ENCODE peak calls at places on chromosomes 5 and 9, in five cellular contexts. One of them, this sample, is unnamed. For H3K4me1, the result is how much of the 10 kb centered on the place peaks cover.

GRCh38 chr5:173639-174600 is 17.4 kb upstream of the LRRC14B start:
- DNase-seq in tibial nerve: no peak
- DNase-seq in transverse colon: no peak
- DNase-seq in right lobe of liver: peak
- DNase-seq in heart left ventricle: no peak
- DNase-seq in this sample: no peak

GRCh38 chr5:134444941-134445471 is 33.3 kb upstream of the CDKN2AIPNL start:
- DNase-seq in heart left ventricle: no peak
- DNase-seq in transverse colon: no peak
- DNase-seq in right lobe of liver: no peak
- DNase-seq in tibial nerve: no peak
- DNase-seq in this sample: no peak

GRCh38 chr9:133370680-133371079 is 5.2 kb downstream of the SURF4 start:
- DNase-seq in tibial nerve: no peak
- DNase-seq in right lobe of liver: peak
- DNase-seq in heart left ventricle: no peak
- DNase-seq in transverse colon: no peak
- DNase-seq in this sample: no peak

GRCh38 chr5:141654298-141654697 is 3.1 kb upstream of the FCHSD1 start:
- DNase-seq in right lobe of liver: no peak
- DNase-seq in transverse colon: no peak
- DNase-seq in heart left ventricle: no peak
- DNase-seq in tibial nerve: no peak
- DNase-seq in this sample: no peak

GRCh38 chr9:123402981-123403509 is 47.0 kb downstream of the CRB2 start:
- DNase-seq in transverse colon: no peak
- DNase-seq in heart left ventricle: no peak
- DNase-seq in right lobe of liver: no peak
- DNase-seq in tibial nerve: no peak
- DNase-seq in this sample: no peak

GRCh38 chr5:148976569-148977321 is 86.1 kb downstream of the SH3TC2 start:
- DNase-seq in heart left ventricle: no peak
- DNase-seq in right lobe of liver: no peak
- DNase-seq in tibial nerve: no peak
- DNase-seq in transverse colon: no peak
- DNase-seq in this sample: no peak

GRCh38 chr5:162752612-162753011 is 684.8 kb upstream of the CCNG1 start:
- DNase-seq in tibial nerve: no peak
- DNase-seq in transverse colon: no peak
- DNase-seq in right lobe of liver: no peak
- DNase-seq in heart left ventricle: no peak
- DNase-seq in this sample: no peak

GRCh38 chr5:44943637-44944036 is 134.9 kb downstream of the MRPS30 start:
- DNase-seq in transverse colon: no peak
- DNase-seq in tibial nerve: no peak
- DNase-seq in right lobe of liver: no peak
- DNase-seq in heart left ventricle: no peak
- DNase-seq in this sample: no peak

GRCh38 chr9:109320734-109321448 is at the start of gene EPB41L4B:
- DNase-seq in right lobe of liver: peak
- DNase-seq in heart left ventricle: peak
- DNase-seq in tibial nerve: peak
- DNase-seq in transverse colon: peak
- DNase-seq in this sample: peak

GRCh38 chr9:35102769-35103659 is at the start of gene STOML2:
- DNase-seq in tibial nerve: peak
- DNase-seq in right lobe of liver: peak
- DNase-seq in heart left ventricle: peak
- DNase-seq in transverse colon: peak
- DNase-seq in this sample: peak

GRCh38 chr5:143314664-143315063 is 88.8 kb downstream of the NR3C1 start:
- DNase-seq in transverse colon: no peak
- DNase-seq in heart left ventricle: no peak
- DNase-seq in tibial nerve: no peak
- DNase-seq in right lobe of liver: no peak
- DNase-seq in this sample: no peak

GRCh38 chr9:20624201-20625002 is 2.1 kb upstream of the MLLT3 start:
- DNase-seq in right lobe of liver: peak
- DNase-seq in heart left ventricle: peak
- DNase-seq in tibial nerve: no peak
- DNase-seq in transverse colon: peak
- DNase-seq in this sample: peak

GRCh38 chr5:56608216-56608925 is 207.0 kb upstream of the MAP3K1 start:
- DNase-seq in tibial nerve: no peak
- DNase-seq in transverse colon: peak
- DNase-seq in right lobe of liver: no peak
- DNase-seq in heart left ventricle: no peak
- DNase-seq in this sample: no peak

GRCh38 chr5:141001854-141002666 is 35.8 kb downstream of the PCDHAC2 start:
- DNase-seq in heart left ventricle: peak
- DNase-seq in right lobe of liver: no peak
- DNase-seq in tibial nerve: no peak
- DNase-seq in transverse colon: peak
- DNase-seq in this sample: peak

GRCh38 chr9:127356906-127357305 is 40.1 kb upstream of the SLC2A8 start:
- DNase-seq in tibial nerve: no peak
- DNase-seq in transverse colon: no peak
- DNase-seq in heart left ventricle: no peak
- DNase-seq in right lobe of liver: no peak
- DNase-seq in this sample: no peak

GRCh38 chr9:133224762-133225161 is 15.7 kb upstream of the OBP2B start:
- DNase-seq in right lobe of liver: peak
- DNase-seq in transverse colon: no peak
- DNase-seq in tibial nerve: no peak
- DNase-seq in heart left ventricle: no peak
- DNase-seq in this sample: no peak

GRCh38 chr9:38662763-38663593 is 42.6 kb upstream of the ANKRD18A start:
- DNase-seq in tibial nerve: no peak
- DNase-seq in heart left ventricle: no peak
- DNase-seq in right lobe of liver: no peak
- DNase-seq in transverse colon: no peak
- DNase-seq in this sample: no peak

GRCh38 chr5:81397169-81397568 is 3.2 kb upstream of the ACOT12 start:
- DNase-seq in transverse colon: no peak
- DNase-seq in heart left ventricle: peak
- DNase-seq in tibial nerve: no peak
- DNase-seq in right lobe of liver: peak
- DNase-seq in this sample: no peak

GRCh38 chr5:166102947-166103346 is 2188.5 kb upstream of the WWC1 start:
- DNase-seq in transverse colon: no peak
- DNase-seq in heart left ventricle: no peak
- DNase-seq in right lobe of liver: no peak
- DNase-seq in tibial nerve: no peak
- DNase-seq in this sample: no peak

GRCh38 chr9:21902112-21902511 is 92.1 kb downstream of the CDKN2A start:
- DNase-seq in tibial nerve: no peak
- DNase-seq in transverse colon: no peak
- DNase-seq in right lobe of liver: no peak
- DNase-seq in heart left ventricle: no peak
- DNase-seq in this sample: no peak

GRCh38 chr9:87267701-87268100 is 230.0 kb upstream of the DAPK1 start:
- DNase-seq in right lobe of liver: no peak
- DNase-seq in tibial nerve: no peak
- DNase-seq in heart left ventricle: peak
- DNase-seq in transverse colon: no peak
- DNase-seq in this sample: no peak

GRCh38 chr9:107215381-107215780 is 67.7 kb upstream of the RAD23B start:
- DNase-seq in right lobe of liver: no peak
- DNase-seq in heart left ventricle: no peak
- DNase-seq in transverse colon: no peak
- DNase-seq in tibial nerve: no peak
- DNase-seq in this sample: no peak

GRCh38 chr9:99158629-99159028 is 53.7 kb downstream of the TGFBR1 start:
- DNase-seq in right lobe of liver: no peak
- DNase-seq in tibial nerve: no peak
- DNase-seq in transverse colon: no peak
- DNase-seq in heart left ventricle: no peak
- DNase-seq in this sample: no peak

GRCh38 chr5:16245956-16246355 is 66.4 kb upstream of the MARCHF11 start:
- DNase-seq in right lobe of liver: no peak
- DNase-seq in tibial nerve: no peak
- DNase-seq in transverse colon: no peak
- DNase-seq in heart left ventricle: no peak
- DNase-seq in this sample: no peak

GRCh38 chr5:158565017-158565789 is 534.5 kb downstream of the EBF1 start:
- DNase-seq in tibial nerve: no peak
- DNase-seq in transverse colon: no peak
- DNase-seq in right lobe of liver: no peak
- DNase-seq in heart left ventricle: no peak
- DNase-seq in this sample: no peak

GRCh38 chr9:95876595-95876994 is 1.1 kb downstream of the ERCC6L2 start:
- DNase-seq in heart left ventricle: no peak
- DNase-seq in transverse colon: no peak
- DNase-seq in tibial nerve: no peak
- DNase-seq in right lobe of liver: no peak
- DNase-seq in this sample: no peak

GRCh38 chr5:170632266-170632984 is 128.6 kb downstream of the KCNIP1 start:
- DNase-seq in heart left ventricle: no peak
- DNase-seq in transverse colon: no peak
- DNase-seq in right lobe of liver: no peak
- DNase-seq in tibial nerve: no peak
- DNase-seq in this sample: no peak

GRCh38 chr9:82036101-82036500 is 47.5 kb downstream of the SPATA31D1 start:
- DNase-seq in right lobe of liver: no peak
- DNase-seq in transverse colon: no peak
- DNase-seq in heart left ventricle: no peak
- DNase-seq in tibial nerve: no peak
- DNase-seq in this sample: no peak

GRCh38 chr5:40813698-40814281 is 15.6 kb upstream of the PRKAA1 start:
- DNase-seq in heart left ventricle: no peak
- DNase-seq in right lobe of liver: no peak
- DNase-seq in tibial nerve: no peak
- DNase-seq in transverse colon: no peak
- DNase-seq in this sample: no peak

GRCh38 chr9:78031826-78032598 is 401 bp upstream of the GNAQ start:
- DNase-seq in heart left ventricle: peak
- DNase-seq in tibial nerve: peak
- DNase-seq in right lobe of liver: peak
- DNase-seq in transverse colon: peak
- DNase-seq in this sample: peak
- TF ChIP-seq POLR2A in heart left ventricle: no peak
- TF ChIP-seq POLR2A in tibial nerve: peak
- TF ChIP-seq POLR2A in right lobe of liver: peak
- TF ChIP-seq POLR2A in transverse colon: peak
- TF ChIP-seq POLR2A in this sample: peak

GRCh38 chr5:83394190-83394589 is 77.4 kb upstream of the VCAN start:
- DNase-seq in heart left ventricle: no peak
- DNase-seq in tibial nerve: no peak
- DNase-seq in transverse colon: no peak
- DNase-seq in right lobe of liver: no peak
- DNase-seq in this sample: no peak
- TF ChIP-seq CTCF in heart left ventricle: no peak
- TF ChIP-seq CTCF in tibial nerve: no peak
- TF ChIP-seq CTCF in transverse colon: no peak
- TF ChIP-seq CTCF in right lobe of liver: no peak
- TF ChIP-seq CTCF in this sample: no peak

GRCh38 chr9:120892177-120892747 is 15.3 kb upstream of the PHF19 start:
- DNase-seq in tibial nerve: no peak
- DNase-seq in transverse colon: no peak
- DNase-seq in heart left ventricle: no peak
- DNase-seq in right lobe of liver: no peak
- DNase-seq in this sample: no peak

GRCh38 chr9:120893917-120894316 is 16.9 kb upstream of the PHF19 start:
- DNase-seq in transverse colon: no peak
- DNase-seq in heart left ventricle: no peak
- DNase-seq in right lobe of liver: no peak
- DNase-seq in tibial nerve: no peak
- DNase-seq in this sample: no peak

GRCh38 chr9:120892748-120893584 is 16.0 kb upstream of the PHF19 start:
- DNase-seq in transverse colon: no peak
- DNase-seq in right lobe of liver: no peak
- DNase-seq in heart left ventricle: no peak
- DNase-seq in tibial nerve: no peak
- DNase-seq in this sample: peak

GRCh38 chr9:120894404-120895226 is 17.6 kb upstream of the PHF19 start:
- DNase-seq in heart left ventricle: peak
- DNase-seq in tibial nerve: no peak
- DNase-seq in transverse colon: no peak
- DNase-seq in right lobe of liver: no peak
- DNase-seq in this sample: peak

GRCh38 chr9:120893585-120893857 is 16.5 kb upstream of the PHF19 start:
- DNase-seq in right lobe of liver: no peak
- DNase-seq in tibial nerve: no peak
- DNase-seq in transverse colon: no peak
- DNase-seq in heart left ventricle: no peak
- DNase-seq in this sample: no peak
- H3K4me1 ChIP-seq in right lobe of liver: under half
- H3K4me1 ChIP-seq in tibial nerve: under half
- H3K4me1 ChIP-seq in transverse colon: under half
- H3K4me1 ChIP-seq in heart left ventricle: under half
- H3K4me1 ChIP-seq in this sample: under half

GRCh38 chr9:13171261-13171660 is 108.2 kb downstream of the MPDZ start:
- DNase-seq in heart left ventricle: no peak
- DNase-seq in tibial nerve: no peak
- DNase-seq in transverse colon: no peak
- DNase-seq in right lobe of liver: no peak
- DNase-seq in this sample: no peak

GRCh38 chr9:13175732-13176131 is 103.8 kb downstream of the MPDZ start:
- DNase-seq in transverse colon: no peak
- DNase-seq in heart left ventricle: no peak
- DNase-seq in tibial nerve: no peak
- DNase-seq in right lobe of liver: peak
- DNase-seq in this sample: no peak

GRCh38 chr9:13173553-13173952 is 105.9 kb downstream of the MPDZ start:
- DNase-seq in right lobe of liver: peak
- DNase-seq in tibial nerve: no peak
- DNase-seq in heart left ventricle: no peak
- DNase-seq in transverse colon: no peak
- DNase-seq in this sample: no peak

GRCh38 chr9:13174906-13175639 is 104.4 kb downstream of the MPDZ start:
- DNase-seq in right lobe of liver: no peak
- DNase-seq in transverse colon: no peak
- DNase-seq in heart left ventricle: no peak
- DNase-seq in tibial nerve: no peak
- DNase-seq in this sample: no peak
- TF ChIP-seq POLR2A in right lobe of liver: no peak
- TF ChIP-seq POLR2A in transverse colon: no peak
- TF ChIP-seq POLR2A in heart left ventricle: no peak
- TF ChIP-seq POLR2A in tibial nerve: no peak
- TF ChIP-seq POLR2A in this sample: no peak